ENCODE peak calls at places on chromosomes 3 and 15, in four cellular contexts. One of them, this sample, is unnamed.

GRCh38 chr3:55718475-55718874 is 231.4 kb upstream of the WNT5A start:
- DNase-seq in K562: no peak
- DNase-seq in SK-N-SH: peak
- DNase-seq in GM12878: no peak
- DNase-seq in this sample: no peak

GRCh38 chr3:172203522-172204258 is 164.3 kb downstream of the FNDC3B start:
- DNase-seq in K562: no peak
- DNase-seq in SK-N-SH: no peak
- DNase-seq in GM12878: no peak
- DNase-seq in this sample: no peak

GRCh38 chr3:8554725-8555621 is 53.4 kb downstream of the LMCD1 start:
- DNase-seq in K562: no peak
- DNase-seq in SK-N-SH: peak
- DNase-seq in GM12878: no peak
- DNase-seq in this sample: no peak

GRCh38 chr3:132622148-132622547 is 25.1 kb downstream of the ACKR4 start:
- DNase-seq in K562: no peak
- DNase-seq in SK-N-SH: no peak
- DNase-seq in GM12878: no peak
- DNase-seq in this sample: no peak

GRCh38 chr15:89335289-89336041 is 841 bp upstream of the POLG start:
- DNase-seq in K562: peak
- DNase-seq in SK-N-SH: peak
- DNase-seq in GM12878: no peak
- DNase-seq in this sample: no peak

GRCh38 chr3:46293991-46294833 is 52.0 kb downstream of the CCR3 start:
- DNase-seq in K562: no peak
- DNase-seq in SK-N-SH: no peak
- DNase-seq in GM12878: no peak
- DNase-seq in this sample: no peak

GRCh38 chr3:183515968-183516851 is 39.3 kb downstream of the KLHL6 start:
- DNase-seq in K562: no peak
- DNase-seq in SK-N-SH: no peak
- DNase-seq in GM12878: peak
- DNase-seq in this sample: no peak

GRCh38 chr3:7518471-7518870 is 657.6 kb downstream of the GRM7 start:
- DNase-seq in K562: no peak
- DNase-seq in SK-N-SH: peak
- DNase-seq in GM12878: no peak
- DNase-seq in this sample: no peak

GRCh38 chr3:3307491-3307890 is 128.0 kb upstream of the CRBN start:
- DNase-seq in K562: no peak
- DNase-seq in SK-N-SH: no peak
- DNase-seq in GM12878: no peak
- DNase-seq in this sample: no peak

GRCh38 chr15:101070502-101071273 is 151.5 kb downstream of the LRRK1 start:
- DNase-seq in K562: no peak
- DNase-seq in SK-N-SH: no peak
- DNase-seq in GM12878: no peak
- DNase-seq in this sample: no peak
- TF ChIP-seq TAF1 in K562: no peak
- TF ChIP-seq TAF1 in SK-N-SH: no peak
- TF ChIP-seq TAF1 in GM12878: no peak
- TF ChIP-seq TAF1 in this sample: no peak

GRCh38 chr3:77254967-77255831 is 215.3 kb downstream of the ROBO2 start:
- DNase-seq in K562: peak
- DNase-seq in SK-N-SH: peak
- DNase-seq in GM12878: no peak
- DNase-seq in this sample: peak
- TF ChIP-seq TAF1 in K562: no peak
- TF ChIP-seq TAF1 in SK-N-SH: no peak
- TF ChIP-seq TAF1 in GM12878: no peak
- TF ChIP-seq TAF1 in this sample: no peak

GRCh38 chr15:74786659-74787165 is 4.8 kb downstream of the CSK start:
- DNase-seq in K562: no peak
- DNase-seq in SK-N-SH: no peak
- DNase-seq in GM12878: no peak
- DNase-seq in this sample: no peak
- TF ChIP-seq TAF1 in K562: no peak
- TF ChIP-seq TAF1 in SK-N-SH: no peak
- TF ChIP-seq TAF1 in GM12878: no peak
- TF ChIP-seq TAF1 in this sample: no peak

GRCh38 chr15:46089438-46090044 is 454.7 kb downstream of the SQOR start:
- DNase-seq in K562: no peak
- DNase-seq in SK-N-SH: no peak
- DNase-seq in GM12878: no peak
- DNase-seq in this sample: no peak
- TF ChIP-seq TAF1 in K562: no peak
- TF ChIP-seq TAF1 in SK-N-SH: no peak
- TF ChIP-seq TAF1 in GM12878: no peak
- TF ChIP-seq TAF1 in this sample: no peak

GRCh38 chr15:92001307-92001706 is 147.8 kb downstream of the SLCO3A1 start:
- DNase-seq in K562: no peak
- DNase-seq in SK-N-SH: no peak
- DNase-seq in GM12878: no peak
- DNase-seq in this sample: no peak

GRCh38 chr15:92009162-92009561 is 155.7 kb downstream of the SLCO3A1 start:
- DNase-seq in K562: no peak
- DNase-seq in SK-N-SH: no peak
- DNase-seq in GM12878: no peak
- DNase-seq in this sample: no peak

GRCh38 chr15:92006186-92007028 is 152.9 kb downstream of the SLCO3A1 start:
- DNase-seq in K562: no peak
- DNase-seq in SK-N-SH: no peak
- DNase-seq in GM12878: no peak
- DNase-seq in this sample: no peak

GRCh38 chr15:92003515-92004067 is 150.1 kb downstream of the SLCO3A1 start:
- DNase-seq in K562: no peak
- DNase-seq in SK-N-SH: no peak
- DNase-seq in GM12878: no peak
- DNase-seq in this sample: no peak

DNA sequence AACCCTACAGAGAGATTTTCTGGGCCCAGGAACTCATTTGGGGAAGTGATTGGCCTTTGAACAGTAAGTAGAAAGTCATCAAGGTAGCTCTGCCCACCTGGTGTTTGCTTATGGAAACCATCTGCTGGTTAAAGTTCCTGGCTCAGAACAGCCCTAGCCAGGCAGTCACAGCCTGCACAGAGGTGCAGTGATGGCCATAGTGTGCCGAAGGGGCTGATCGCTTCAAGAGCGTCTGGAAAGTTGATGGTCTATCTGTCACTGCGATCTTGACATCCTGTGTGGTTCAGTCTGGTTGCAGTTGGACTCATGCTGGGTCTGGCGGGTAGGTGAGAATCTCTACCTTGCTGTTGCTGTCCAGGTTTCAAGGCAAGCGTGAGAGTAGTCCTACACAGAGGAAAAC is 151.6 kb downstream of the SLCO3A1 start:
- DNase-seq in K562: no peak
- DNase-seq in SK-N-SH: peak
- DNase-seq in GM12878: no peak
- DNase-seq in this sample: no peak
- TF ChIP-seq TAF1 in K562: no peak
- TF ChIP-seq TAF1 in SK-N-SH: no peak
- TF ChIP-seq TAF1 in GM12878: no peak
- TF ChIP-seq TAF1 in this sample: no peak

GRCh38 chr15:44264148-44264547 is 24.4 kb upstream of the GOLM2 start:
- DNase-seq in K562: no peak
- DNase-seq in SK-N-SH: no peak
- DNase-seq in GM12878: no peak
- DNase-seq in this sample: no peak

GRCh38 chr15:44261007-44261706 is 27.4 kb upstream of the GOLM2 start:
- DNase-seq in K562: no peak
- DNase-seq in SK-N-SH: no peak
- DNase-seq in GM12878: no peak
- DNase-seq in this sample: no peak

GRCh38 chr15:44265757-44266156 is 22.8 kb upstream of the GOLM2 start:
- DNase-seq in K562: no peak
- DNase-seq in SK-N-SH: no peak
- DNase-seq in GM12878: no peak
- DNase-seq in this sample: no peak
- TF ChIP-seq TAF1 in K562: no peak
- TF ChIP-seq TAF1 in SK-N-SH: no peak
- TF ChIP-seq TAF1 in GM12878: no peak
- TF ChIP-seq TAF1 in this sample: no peak

GRCh38 chr15:65081270-65081669 is 4.7 kb downstream of the KBTBD13 start:
- DNase-seq in K562: no peak
- DNase-seq in SK-N-SH: no peak
- DNase-seq in GM12878: no peak
- DNase-seq in this sample: no peak

GRCh38 chr15:65081758-65082157 is 5.2 kb downstream of the KBTBD13 start:
- DNase-seq in K562: no peak
- DNase-seq in SK-N-SH: no peak
- DNase-seq in GM12878: no peak
- DNase-seq in this sample: no peak

GRCh38 chr15:65083262-65083701 is 6.7 kb downstream of the KBTBD13 start:
- DNase-seq in K562: no peak
- DNase-seq in SK-N-SH: no peak
- DNase-seq in GM12878: no peak
- DNase-seq in this sample: no peak

GRCh38 chr15:65084500-65085206 is 8.1 kb downstream of the KBTBD13 start:
- DNase-seq in K562: no peak
- DNase-seq in SK-N-SH: no peak
- DNase-seq in GM12878: no peak
- DNase-seq in this sample: no peak

DNA sequence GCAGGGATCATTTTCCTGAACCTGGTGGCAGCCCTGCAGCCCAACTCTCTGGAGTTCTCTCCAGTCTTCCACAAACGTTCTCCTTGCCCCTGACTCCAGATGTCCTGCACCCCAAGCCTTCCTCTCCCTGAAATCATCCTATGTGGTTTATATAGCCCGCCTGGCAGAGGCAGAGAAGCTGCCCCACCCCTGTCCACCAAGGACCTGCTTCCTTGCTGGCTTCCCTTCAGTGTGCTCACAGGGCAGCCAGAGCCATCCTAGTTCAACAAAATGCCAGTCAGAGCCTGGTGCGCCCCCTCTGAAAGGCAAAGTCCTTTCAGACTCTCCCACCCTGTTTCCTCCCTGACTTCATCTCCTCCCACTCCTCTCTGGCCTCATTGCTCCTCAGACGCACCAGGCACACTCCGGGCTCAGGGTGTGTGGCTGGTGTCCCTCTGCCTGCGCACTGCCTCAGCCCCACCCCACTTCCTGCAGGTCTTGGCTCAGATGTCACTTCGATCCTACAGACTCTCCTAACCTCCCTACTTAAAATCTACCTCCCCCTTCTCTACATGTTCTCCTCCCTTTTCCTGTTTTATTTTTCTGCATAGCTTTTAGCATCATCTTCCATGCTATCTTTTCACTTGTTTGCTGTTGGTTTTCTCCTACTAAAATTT is 5.9 kb downstream of the KBTBD13 start:
- DNase-seq in K562: no peak
- DNase-seq in SK-N-SH: peak
- DNase-seq in GM12878: no peak
- DNase-seq in this sample: no peak
- TF ChIP-seq TAF1 in K562: no peak
- TF ChIP-seq TAF1 in SK-N-SH: no peak
- TF ChIP-seq TAF1 in GM12878: no peak
- TF ChIP-seq TAF1 in this sample: no peak

This sample was measured in GM12891.